ENCODE peak calls at places on chromosomes 4 and X, in six cellular contexts. K is IMR-90, B is AG04450, S is testis, F is fibroblast of lung, H is H1. V is an unnamed sample. For H3K27me3, the result is how much of the 10 kb centered on the place peaks cover.

GRCh38 chr4:141668200-141668599 is 31.8 kb downstream of the IL15 start:
- DNase-seq in H (no peak), S (no peak), B (no peak), K (peak), F (no peak), V (no peak)

GRCh38 chrX:40622741-40623536 is at the start of gene MPC1L:
- DNase-seq in H (no peak), B (no peak), S (peak), F (no peak), K (no peak), V (no peak)

GRCh38 chr4:139808381-139809206 is 143.0 kb downstream of the MGST2 start:
- DNase-seq in S (no peak), B (no peak), K (peak), F (no peak), H (no peak), V (no peak)

GRCh38 chrX:16186380-16187007 is 19.2 kb downstream of the MAGEB17 start:
- DNase-seq in B (no peak), H (no peak), K (no peak), F (no peak), S (no peak), V (no peak)

GRCh38 chr4:123699823-123700822 is 303.5 kb downstream of the SPRY1 start:
- DNase-seq in B (peak), H (no peak), F (peak), K (peak), S (peak), V (peak)

GRCh38 chr4:94841864-94842221 is 84.1 kb downstream of the BMPR1B start:
- DNase-seq in F (no peak), H (no peak), B (no peak), S (no peak), K (no peak), V (no peak)

GRCh38 chr4:146222313-146222712 is 8.0 kb downstream of the REELD1 start:
- DNase-seq in S (no peak), F (peak), B (no peak), H (no peak), K (peak), V (no peak)

GRCh38 chrX:22134681-22135080 is 102.6 kb downstream of the PHEX start:
- DNase-seq in B (peak), H (no peak), S (no peak), F (peak), K (peak), V (no peak)

GRCh38 chrX:9249452-9249851 is 215.4 kb upstream of the TBL1X start:
- DNase-seq in B (no peak), F (no peak), K (no peak), S (no peak), H (no peak), V (no peak)

GRCh38 chr4:128471576-128471975 is 184.0 kb upstream of the PGRMC2 start:
- DNase-seq in S (no peak), K (no peak), B (no peak), H (no peak), F (no peak), V (no peak)

GRCh38 chrX:74535633-74536141 is 78.7 kb downstream of the RLIM start:
- DNase-seq in S (peak), K (peak), B (no peak), H (peak), F (peak), V (peak)

GRCh38 chr4:82948647-82949204 is 48.2 kb downstream of the THAP9 start:
- DNase-seq in B (no peak), F (peak), H (no peak), S (no peak), K (peak), V (no peak)

GRCh38 chrX:71183341-71183740 is 38.7 kb downstream of the NLGN3 start:
- DNase-seq in S (no peak), B (no peak), K (no peak), H (no peak), F (no peak), V (no peak)

GRCh38 chr4:83855044-83855443 is 319.1 kb downstream of the GPAT3 start:
- DNase-seq in S (no peak), K (peak), H (no peak), F (peak), B (peak), V (peak)

GRCh38 chrX:17697191-17697590 is 40.1 kb upstream of the SCML1 start:
- DNase-seq in S (no peak), K (peak), H (no peak), B (no peak), F (peak), V (no peak)

GRCh38 chrX:147859666-147860065 is 52.1 kb upstream of the FMR1 start:
- DNase-seq in K (no peak), F (no peak), H (no peak), S (no peak), B (no peak), V (no peak)

GRCh38 chr4:10054571-10055041 is 33.3 kb upstream of the SLC2A9 start:
- DNase-seq in F (no peak), H (peak), B (no peak), S (no peak), K (no peak), V (no peak)

GRCh38 chr4:153963216-153963615 is 174.3 kb upstream of the SFRP2 start:
- DNase-seq in F (no peak), B (no peak), H (no peak), S (no peak), K (no peak), V (no peak)

GRCh38 chrX:64190136-64190740 is 15.3 kb downstream of the AMER1 start:
- DNase-seq in K (no peak), S (no peak), F (no peak), B (no peak), H (no peak), V (no peak)

GRCh38 chr4:78517050-78517652 is 34.4 kb upstream of the ANXA3 start:
- DNase-seq in B (no peak), S (no peak), F (peak), K (peak), H (no peak), V (no peak)

GRCh38 chr4:165986956-165987698 is 114.1 kb downstream of the TLL1 start:
- DNase-seq in B (no peak), S (no peak), H (no peak), F (no peak), K (no peak), V (no peak)

GRCh38 chr4:80141543-80141942 is 55.8 kb upstream of the PRDM8 start:
- DNase-seq in H (no peak), S (no peak), F (no peak), B (no peak), K (no peak), V (no peak)

GRCh38 chrX:51456814-51457213 is 39.6 kb downstream of the NUDT11 start:
- DNase-seq in K (no peak), B (no peak), S (no peak), F (no peak), H (no peak), V (no peak)

GRCh38 chrX:51456246-51456645 is 40.1 kb downstream of the NUDT11 start:
- DNase-seq in B (no peak), K (no peak), H (no peak), F (no peak), S (no peak), V (no peak)

GRCh38 chrX:51461053-51462050 is 35.0 kb downstream of the NUDT11 start:
- DNase-seq in S (peak), K (peak), F (peak), H (no peak), B (peak), V (no peak)

GRCh38 chrX:51463322-51463721 is 33.1 kb downstream of the NUDT11 start:
- DNase-seq in S (no peak), K (no peak), B (no peak), H (no peak), F (no peak), V (no peak)

DNA sequence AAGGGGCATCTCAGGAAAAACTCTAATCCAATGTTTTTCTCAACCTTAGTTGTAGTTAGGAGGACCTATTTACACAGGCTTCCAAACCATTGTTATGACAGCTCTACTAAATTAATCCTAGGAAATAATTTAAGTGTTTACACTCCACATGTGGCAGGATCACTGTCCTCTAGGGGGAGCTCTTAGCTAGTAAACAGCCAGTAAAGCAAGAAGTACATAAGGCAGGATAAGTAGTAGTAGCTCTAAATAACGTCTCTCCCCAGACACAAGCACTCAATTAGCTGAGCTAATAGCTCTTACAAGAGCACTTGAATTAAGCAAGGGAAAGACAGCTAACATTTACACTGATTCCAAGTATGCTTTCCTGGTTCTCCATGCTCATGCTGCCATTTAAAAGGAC is 37.3 kb downstream of the NUDT11 start:
- DNase-seq in F (peak), B (no peak), H (no peak), S (peak), K (peak), V (no peak)
- TF ChIP-seq CTCF in F (peak), B (peak), H (peak), S (no peak), K (peak), V (peak)

DNA sequence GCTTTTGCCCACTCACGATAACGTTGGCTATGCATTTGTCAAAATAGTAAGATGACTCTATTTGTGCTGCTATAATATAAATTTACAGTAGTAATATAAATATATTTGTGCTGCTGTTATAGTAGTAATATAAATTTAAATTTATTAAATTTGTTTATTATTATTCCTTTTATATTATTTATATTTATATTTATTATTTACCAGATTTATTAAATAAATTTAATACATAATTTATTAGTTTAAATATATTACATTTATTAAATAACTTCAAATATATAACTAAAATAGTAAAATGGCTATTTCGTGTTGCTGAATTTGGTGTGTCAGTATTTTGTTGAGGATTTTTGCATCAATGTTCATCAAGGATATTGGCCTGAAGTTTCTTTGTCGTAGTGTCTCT is 246.5 kb upstream of the FGF16 start:
- DNase-seq in S (no peak), F (no peak), H (no peak), K (no peak), B (no peak), V (no peak)
- H3K4me3 ChIP-seq in S (no peak), F (no peak), H (no peak), K (no peak), B (no peak), V (no peak)

GRCh38 chr4:186541801-186542200 is 13.6 kb downstream of the MTNR1A start:
- DNase-seq in K (no peak), F (no peak), S (no peak), B (no peak), H (no peak), V (no peak)

GRCh38 chr4:186534056-186534455 is 21.3 kb downstream of the MTNR1A start:
- DNase-seq in H (no peak), B (no peak), S (no peak), F (no peak), K (no peak), V (no peak)

GRCh38 chr4:186537843-186538521 is 17.4 kb downstream of the MTNR1A start:
- DNase-seq in K (no peak), F (no peak), H (no peak), S (no peak), B (no peak), V (no peak)

GRCh38 chr4:186536285-186536684 is 19.1 kb downstream of the MTNR1A start:
- DNase-seq in F (no peak), B (no peak), K (no peak), S (no peak), H (no peak), V (no peak)
- H3K27me3 ChIP-seq in F (under half), B (under half), K (under half), S (under half), H (under half), V (under half)

GRCh38 chrX:551306-551705 is 79.3 kb upstream of the SHOX start:
- DNase-seq in H (no peak), F (no peak), B (no peak), S (no peak), K (no peak), V (no peak)
- TF ChIP-seq CTCF in H (no peak), F (no peak), B (no peak), S (no peak), K (no peak), V (no peak)

GRCh38 chrX:1391370-1391706 is 575 bp downstream of the SLC25A6 start:
- DNase-seq in S (no peak), H (peak), F (no peak), K (no peak), B (no peak), V (peak)
- H3K4me3 ChIP-seq in S (peak), H (peak), F (peak), K (peak), B (peak), V (peak)

GRCh38 chr4:3712112-3712805 is 53.9 kb upstream of the ADRA2C start:
- DNase-seq in K (no peak), S (no peak), B (no peak), F (no peak), H (no peak), V (no peak)
- H3K27me3 ChIP-seq in K (under half), S (under half), B (under half), F (under half), H (under half), V (under half)

GRCh38 chrX:115018040-115018647 is 728 bp upstream of the IL13RA2 start:
- DNase-seq in S (peak), F (peak), B (no peak), K (no peak), H (no peak), V (no peak)
- TF ChIP-seq CTCF in S (no peak), F (peak), B (no peak), K (peak), H (no peak), V (no peak)

GRCh38 chrX:44144491-44144890 is 171.3 kb upstream of the NDP start:
- DNase-seq in H (no peak), F (no peak), S (no peak), K (no peak), B (no peak), V (no peak)
- H3K4me3 ChIP-seq in H (no peak), F (no peak), S (no peak), K (no peak), B (no peak), V (no peak)

GRCh38 chr4:1767770-1768366 is 25.2 kb upstream of the FGFR3 start:
- DNase-seq in S (peak), H (peak), K (peak), F (peak), B (no peak), V (no peak)

GRCh38 chr4:1764670-1765069 is 28.4 kb upstream of the FGFR3 start:
- DNase-seq in B (no peak), F (no peak), S (no peak), K (no peak), H (no peak), V (no peak)

GRCh38 chr4:1767058-1767769 is 25.9 kb upstream of the FGFR3 start:
- DNase-seq in S (no peak), F (peak), K (peak), H (no peak), B (no peak), V (no peak)

GRCh38 chr4:1765409-1766335 is 27.4 kb upstream of the FGFR3 start:
- DNase-seq in B (no peak), S (no peak), H (no peak), K (no peak), F (no peak), V (no peak)

DNA sequence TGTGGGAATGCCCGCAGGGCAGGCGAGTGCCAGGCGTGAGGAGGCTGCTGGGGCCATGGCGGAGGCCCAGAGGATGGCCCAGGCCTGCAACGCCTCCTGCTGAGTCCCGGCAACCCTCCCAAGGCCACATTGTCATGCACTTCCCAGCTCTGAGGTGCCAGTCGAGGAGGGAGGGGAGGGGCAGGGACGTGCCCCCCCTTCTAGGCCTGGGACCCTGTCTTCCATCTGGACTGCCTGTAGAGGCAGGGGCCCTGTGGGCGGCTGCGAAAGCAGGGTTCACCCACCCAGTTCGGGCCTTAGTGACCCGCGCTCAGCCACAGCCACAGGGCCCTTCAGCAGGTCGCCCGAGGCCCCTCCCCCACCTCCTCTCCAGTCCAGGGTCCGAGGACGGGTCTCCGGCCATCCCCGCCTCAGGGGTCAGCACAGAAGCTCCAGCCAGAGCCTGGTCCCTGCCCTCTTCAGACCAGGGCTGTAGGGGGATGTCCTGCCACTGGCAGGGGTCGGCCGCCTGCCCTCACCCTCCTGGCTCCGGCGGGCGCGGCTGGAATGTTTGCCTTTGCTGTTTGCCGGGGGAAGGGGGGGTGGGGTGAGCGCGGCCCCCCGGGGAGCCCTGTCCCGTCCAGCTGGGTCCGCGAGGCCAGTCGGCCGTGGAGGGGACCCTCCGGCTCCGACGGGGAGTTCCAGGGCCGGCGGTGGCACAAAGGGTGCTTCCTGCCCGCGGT is 26.6 kb upstream of the FGFR3 start:
- DNase-seq in S (peak), H (peak), K (no peak), F (no peak), B (no peak), V (no peak)
- H3K27me3 ChIP-seq in S (under half), H (under half), K (under half), F (under half), B (under half), V (under half)